ENCODE peak calls at places on chromosomes 13 and 19, in four cellular contexts. X is IMR-90; C is H9; Y is naive thymus-derived CD4-positive, alpha-beta T cell. Z is an unnamed sample. For H3K4me1, the result is how much of the 10 kb centered on the place peaks cover.

GRCh38 chr13:69755101-69755500 is 352.5 kb upstream of the ATXN8OS start:
- DNase-seq in C (no peak), X (no peak), Y (no peak), Z (no peak)

GRCh38 chr13:57552441-57552840 is 79.1 kb upstream of the PCDH17 start:
- DNase-seq in X (no peak), C (no peak), Y (no peak), Z (no peak)

GRCh38 chr13:110108348-110109139 is 198.4 kb downstream of the COL4A1 start:
- DNase-seq in C (peak), X (peak), Y (no peak), Z (no peak)

GRCh38 chr19:15562861-15563260 is 52.2 kb upstream of the CYP4F8 start:
- DNase-seq in C (no peak), X (peak), Y (no peak), Z (no peak)

GRCh38 chr13:72864142-72865035 is 82.5 kb downstream of the PIBF1 start:
- DNase-seq in C (no peak), X (peak), Y (no peak), Z (no peak)

GRCh38 chr13:64078480-64078936 is 2662.9 kb upstream of the PCDH20 start:
- DNase-seq in Y (no peak), C (no peak), X (no peak), Z (no peak)

GRCh38 chr13:114071441-114071840 is 61.0 kb downstream of the RASA3 start:
- DNase-seq in Y (no peak), C (no peak), X (no peak), Z (no peak)

GRCh38 chr19:49556412-49557398 is 23.7 kb downstream of the NOSIP start:
- DNase-seq in Y (no peak), X (no peak), C (peak), Z (no peak)

GRCh38 chr13:42337808-42338600 is 66.1 kb downstream of the AKAP11 start:
- DNase-seq in X (no peak), C (no peak), Y (no peak), Z (no peak)

GRCh38 chr13:22040810-22041364 is 370.0 kb downstream of the FGF9 start:
- DNase-seq in X (no peak), C (peak), Y (no peak), Z (no peak)

GRCh38 chr19:47109541-47110375 is 3.8 kb downstream of the ZC3H4 start:
- DNase-seq in C (no peak), Y (peak), X (peak), Z (peak)

DNA sequence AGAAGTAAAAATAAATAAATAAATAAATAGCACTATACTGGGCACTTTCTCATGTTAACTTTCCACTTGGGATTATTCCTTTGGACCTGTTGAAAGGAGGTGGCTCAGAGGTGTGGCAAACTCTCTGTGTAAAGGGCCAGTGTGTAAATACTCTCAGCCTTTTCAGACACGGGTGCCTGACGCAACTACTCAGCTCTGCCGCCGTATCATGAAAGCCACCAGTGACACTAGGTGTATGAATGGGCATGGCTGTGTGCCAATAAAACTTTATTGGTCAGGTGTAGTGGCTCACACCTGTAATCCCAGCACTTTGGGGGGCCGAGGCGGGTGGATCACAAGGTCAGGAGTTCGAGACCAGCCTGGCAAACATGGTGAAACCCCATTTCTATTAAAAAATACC is 20.1 kb upstream of the SLC39A3 start:
- DNase-seq in C (no peak), X (no peak), Y (no peak), Z (no peak)
- H3K4me1 ChIP-seq in C (under half), X (under half), Y (under half), Z (under half)

DNA sequence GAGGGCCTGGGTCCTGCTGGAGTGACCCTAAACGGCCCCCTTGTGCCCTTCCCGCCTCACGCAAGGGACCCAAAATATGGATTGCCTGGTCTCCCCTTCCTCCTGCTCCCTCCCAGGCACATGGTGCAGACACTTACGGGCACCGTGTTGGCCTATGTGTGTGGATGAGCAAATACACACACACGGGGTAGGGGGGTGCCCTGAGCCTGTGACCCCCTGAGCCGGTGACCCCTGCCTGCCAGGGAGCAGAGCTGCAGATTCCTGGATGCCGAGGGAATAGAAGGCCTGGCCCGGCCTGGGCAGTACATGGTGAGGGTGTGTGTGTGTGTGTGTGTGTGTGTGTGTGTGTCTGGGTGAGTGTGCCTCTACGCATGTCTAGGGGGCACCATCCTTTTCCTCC is 33.3 kb downstream of the CEBPA start:
- DNase-seq in Y (no peak), X (no peak), C (no peak), Z (no peak)
- H3K4me1 ChIP-seq in Y (under half), X (under half), C (under half), Z (under half)

DNA sequence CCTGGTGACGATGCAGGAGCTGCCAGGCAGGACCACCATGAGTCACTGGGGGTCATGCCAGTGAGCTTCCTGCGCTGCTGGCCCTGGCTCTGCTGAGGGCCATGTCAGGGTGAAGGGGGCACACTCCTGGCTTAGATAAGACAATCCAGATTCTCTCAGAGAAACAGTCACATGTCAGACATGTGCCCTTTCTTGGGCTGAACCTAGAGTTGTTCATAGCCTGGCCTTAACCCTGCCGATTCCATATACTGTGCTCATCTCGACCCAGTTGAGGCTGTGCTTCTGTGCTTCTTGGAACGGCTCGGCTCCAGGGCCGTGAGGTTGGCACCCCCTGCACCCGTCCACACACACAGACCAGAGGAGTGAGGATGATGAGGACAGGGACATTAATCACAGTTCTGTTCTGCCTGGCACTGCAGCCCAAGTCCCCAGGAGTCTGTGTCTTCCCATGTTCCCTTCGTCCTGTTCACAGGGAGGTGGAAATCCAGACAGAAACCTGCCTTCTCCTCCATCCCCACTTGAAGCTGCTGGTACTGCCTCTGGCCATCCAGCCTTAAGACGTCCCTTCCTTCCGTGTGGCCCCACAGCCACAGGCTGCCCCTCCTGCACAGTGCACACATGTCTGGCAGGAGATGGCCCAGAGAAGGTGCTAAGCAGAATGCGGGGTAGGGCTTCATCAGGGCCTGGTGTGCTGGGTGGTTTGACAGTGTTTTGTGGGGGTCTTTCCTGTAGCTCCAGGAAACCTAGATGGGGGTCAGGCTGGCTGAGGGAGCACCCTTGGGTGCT is 50.0 kb downstream of the LYL1 start:
- DNase-seq in Y (no peak), X (no peak), C (no peak), Z (no peak)
- H3K4me1 ChIP-seq in Y (under half), X (half or more), C (under half), Z (under half)

DNA sequence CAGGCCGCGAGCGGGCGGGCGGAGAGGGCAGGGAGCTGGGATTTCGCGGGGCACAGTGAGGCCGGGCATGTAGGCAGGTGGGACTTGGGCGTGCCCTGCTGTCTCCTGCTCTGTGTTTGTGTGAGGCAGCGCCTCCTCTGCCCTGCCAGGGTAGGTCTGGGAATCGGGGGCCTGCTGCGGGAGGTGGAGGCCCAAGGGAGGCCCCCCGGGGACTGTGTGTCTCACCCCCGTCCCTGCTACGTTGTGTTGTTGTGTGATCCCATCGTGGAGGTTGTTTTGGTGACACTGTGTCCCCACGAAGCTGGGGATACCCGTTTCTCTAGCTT is 957 bp downstream of the FXYD1 start:
- DNase-seq in Y (no peak), C (no peak), X (no peak), Z (no peak)
- H3K4me1 ChIP-seq in Y (under half), C (under half), X (under half), Z (under half)

Z was measured in CD4-positive, CD25-positive, alpha-beta regulatory T cell.